ENCODE peak calls at places on chromosomes 13 and 19, in four cellular contexts. K, T, U and B are unnamed samples.

GRCh38 chr13:86862137-86862536 is 809.0 kb upstream of the SLITRK5 start:
- DNase-seq in T (no peak), U (no peak), K (no peak), B (no peak)

GRCh38 chr19:1064661-1065605 is 2.0 kb upstream of the ARHGAP45 start:
- DNase-seq in T (peak), U (peak), K (no peak), B (peak)

GRCh38 chr13:19069684-19070397 is 111.8 kb downstream of the TUBA3C start:
- DNase-seq in K (no peak), U (no peak), T (no peak), B (no peak)

GRCh38 chr19:56827708-56828107 is 12.8 kb downstream of the PEG3 start:
- DNase-seq in T (no peak), U (no peak), K (no peak), B (no peak)

GRCh38 chr13:56622840-56623239 is 517.9 kb upstream of the PRR20A start:
- DNase-seq in U (no peak), T (no peak), K (no peak), B (no peak)

GRCh38 chr13:74919914-74920313 is 562.1 kb downstream of the TBC1D4 start:
- DNase-seq in T (no peak), U (no peak), K (no peak), B (no peak)

GRCh38 chr19:13036366-13036976 is 41.2 kb downstream of the NFIX start:
- DNase-seq in K (peak), U (peak), T (no peak), B (peak)

GRCh38 chr19:30222993-30223865 is 149.0 kb upstream of the ZNF536 start:
- DNase-seq in K (no peak), T (no peak), U (no peak), B (no peak)

GRCh38 chr13:49791214-49791752 is 1.2 kb downstream of the KPNA3 start:
- DNase-seq in T (no peak), U (peak), K (peak), B (peak)

GRCh38 chr19:36973021-36973843 is 57.1 kb downstream of the ZNF568 start:
- DNase-seq in K (peak), T (peak), U (peak), B (peak)

GRCh38 chr13:23428183-23428528 is 5.3 kb downstream of the SACS start:
- DNase-seq in K (no peak), T (no peak), U (peak), B (peak)

GRCh38 chr19:15199652-15200574 is 882 bp downstream of the NOTCH3 start:
- DNase-seq in K (no peak), U (no peak), T (no peak), B (peak)

GRCh38 chr19:7534531-7534980 is 961 bp upstream of the PNPLA6 start:
- DNase-seq in T (peak), U (peak), K (no peak), B (peak)

GRCh38 chr19:17743874-17744273 is 7.4 kb upstream of the FCHO1 start:
- DNase-seq in T (no peak), U (peak), K (no peak), B (peak)

GRCh38 chr13:50129923-50130685 is 114.9 kb downstream of the KCNRG start:
- DNase-seq in U (peak), T (peak), K (peak), B (peak)

GRCh38 chr13:20451397-20451796 is 74.3 kb downstream of the CRYL1 start:
- DNase-seq in T (no peak), U (no peak), K (no peak), B (no peak)

GRCh38 chr13:109595466-109595865 is 190.9 kb downstream of the IRS2 start:
- DNase-seq in U (no peak), T (no peak), K (no peak), B (no peak)

GRCh38 chr13:101916108-101916757 is 463.8 kb downstream of the ITGBL1 start:
- DNase-seq in K (no peak), U (peak), T (no peak), B (peak)

GRCh38 chr19:17968376-17968775 is 1.5 kb downstream of the KCNN1 start:
- DNase-seq in U (no peak), T (no peak), K (no peak), B (no peak)